ENCODE peak calls at places on chromosomes 4 and X, in ten cellular contexts. One of them, this sample, is unnamed.
A peak's percentile ranks its signal among the peaks of the same experiment; 100 is the strongest.

GRCh38 chrX:66919280-66919832 is 280.5 kb upstream of the EDA2R start:
- DNase-seq in psoas muscle: no peak
- DNase-seq in cardiac muscle cell: no peak
- DNase-seq in kidney: no peak
- DNase-seq in pancreas: no peak
- DNase-seq in CD4-positive, alpha-beta T cell: no peak
- DNase-seq in HepG2: no peak
- DNase-seq in hepatocyte: peak; percentile 16
- DNase-seq in heart right ventricle: no peak
- DNase-seq in ovary: no peak
- DNase-seq in this sample: no peak

GRCh38 chr4:185108185-185108584 is 34.9 kb upstream of the SLC25A4 start:
- DNase-seq in kidney: no peak
- DNase-seq in ovary: no peak
- DNase-seq in pancreas: no peak
- DNase-seq in cardiac muscle cell: no peak
- DNase-seq in psoas muscle: no peak
- DNase-seq in hepatocyte: no peak
- DNase-seq in HepG2: no peak
- DNase-seq in heart right ventricle: no peak
- DNase-seq in CD4-positive, alpha-beta T cell: no peak
- DNase-seq in this sample: no peak

GRCh38 chrX:151776113-151776790 is 41.7 kb downstream of the CNGA2 start:
- DNase-seq in kidney: no peak
- DNase-seq in pancreas: no peak
- DNase-seq in heart right ventricle: peak; percentile 20
- DNase-seq in ovary: no peak
- DNase-seq in cardiac muscle cell: no peak
- DNase-seq in hepatocyte: no peak
- DNase-seq in CD4-positive, alpha-beta T cell: no peak
- DNase-seq in HepG2: no peak
- DNase-seq in psoas muscle: no peak
- DNase-seq in this sample: no peak

GRCh38 chr4:101977096-101977495 is 186.6 kb downstream of the BANK1 start:
- DNase-seq in ovary: no peak
- DNase-seq in CD4-positive, alpha-beta T cell: no peak
- DNase-seq in hepatocyte: peak; percentile 70
- DNase-seq in kidney: no peak
- DNase-seq in heart right ventricle: no peak
- DNase-seq in psoas muscle: peak; percentile 20
- DNase-seq in pancreas: no peak
- DNase-seq in cardiac muscle cell: no peak
- DNase-seq in HepG2: no peak
- DNase-seq in this sample: peak; percentile 41

GRCh38 chrX:2360731-2361130 is 140.0 kb downstream of the DHRSX start:
- DNase-seq in cardiac muscle cell: no peak
- DNase-seq in HepG2: peak; percentile 8
- DNase-seq in hepatocyte: no peak
- DNase-seq in CD4-positive, alpha-beta T cell: no peak
- DNase-seq in pancreas: no peak
- DNase-seq in psoas muscle: no peak
- DNase-seq in heart right ventricle: no peak
- DNase-seq in ovary: no peak
- DNase-seq in kidney: no peak
- DNase-seq in this sample: no peak

GRCh38 chr4:53558061-53558801 is 33.1 kb downstream of the LNX1 start:
- DNase-seq in HepG2: no peak
- DNase-seq in CD4-positive, alpha-beta T cell: no peak
- DNase-seq in pancreas: no peak
- DNase-seq in hepatocyte: no peak
- DNase-seq in psoas muscle: no peak
- DNase-seq in cardiac muscle cell: no peak
- DNase-seq in ovary: no peak
- DNase-seq in heart right ventricle: no peak
- DNase-seq in kidney: no peak
- DNase-seq in this sample: peak; percentile 88

GRCh38 chr4:55444822-55445221 is 49.1 kb downstream of the TMEM165 start:
- DNase-seq in HepG2: peak; percentile 7
- DNase-seq in cardiac muscle cell: peak; percentile 23
- DNase-seq in ovary: no peak
- DNase-seq in heart right ventricle: no peak
- DNase-seq in hepatocyte: no peak
- DNase-seq in kidney: no peak
- DNase-seq in pancreas: no peak
- DNase-seq in psoas muscle: no peak
- DNase-seq in CD4-positive, alpha-beta T cell: no peak
- DNase-seq in this sample: no peak

GRCh38 chr4:145507636-145508035 is 26.0 kb downstream of the SMAD1 start:
- DNase-seq in heart right ventricle: no peak
- DNase-seq in CD4-positive, alpha-beta T cell: no peak
- DNase-seq in hepatocyte: no peak
- DNase-seq in pancreas: no peak
- DNase-seq in kidney: no peak
- DNase-seq in HepG2: peak; percentile 21
- DNase-seq in psoas muscle: no peak
- DNase-seq in ovary: no peak
- DNase-seq in cardiac muscle cell: no peak
- DNase-seq in this sample: no peak

GRCh38 chr4:110970642-110971041 is 347.8 kb upstream of the PITX2 start:
- DNase-seq in kidney: no peak
- DNase-seq in hepatocyte: peak; percentile 70
- DNase-seq in pancreas: peak; percentile 10
- DNase-seq in psoas muscle: no peak
- DNase-seq in heart right ventricle: no peak
- DNase-seq in ovary: no peak
- DNase-seq in CD4-positive, alpha-beta T cell: no peak
- DNase-seq in HepG2: peak; percentile 49
- DNase-seq in cardiac muscle cell: peak; percentile 69
- DNase-seq in this sample: no peak

GRCh38 chr4:165425629-165426028 is 46.8 kb downstream of the CPE start:
- DNase-seq in cardiac muscle cell: no peak
- DNase-seq in HepG2: no peak
- DNase-seq in pancreas: no peak
- DNase-seq in kidney: no peak
- DNase-seq in hepatocyte: no peak
- DNase-seq in heart right ventricle: no peak
- DNase-seq in psoas muscle: no peak
- DNase-seq in ovary: no peak
- DNase-seq in CD4-positive, alpha-beta T cell: no peak
- DNase-seq in this sample: no peak

GRCh38 chr4:105946771-105947170 is 51.5 kb downstream of the NPNT start:
- DNase-seq in kidney: no peak
- DNase-seq in HepG2: no peak
- DNase-seq in hepatocyte: no peak
- DNase-seq in pancreas: no peak
- DNase-seq in cardiac muscle cell: no peak
- DNase-seq in ovary: no peak
- DNase-seq in heart right ventricle: no peak
- DNase-seq in psoas muscle: no peak
- DNase-seq in CD4-positive, alpha-beta T cell: no peak
- DNase-seq in this sample: no peak

GRCh38 chr4:53908661-53909078 is 155.7 kb downstream of the CHIC2 start:
- DNase-seq in ovary: no peak
- DNase-seq in cardiac muscle cell: peak; percentile 85
- DNase-seq in CD4-positive, alpha-beta T cell: no peak
- DNase-seq in kidney: no peak
- DNase-seq in hepatocyte: peak; percentile 84
- DNase-seq in psoas muscle: no peak
- DNase-seq in heart right ventricle: peak; percentile 59
- DNase-seq in pancreas: peak; percentile 50
- DNase-seq in HepG2: peak; percentile 83
- DNase-seq in this sample: no peak

GRCh38 chr4:38013461-38014366 is 53.5 kb downstream of the PTTG2 start:
- DNase-seq in ovary: no peak
- DNase-seq in kidney: no peak
- DNase-seq in psoas muscle: peak; percentile 31
- DNase-seq in hepatocyte: no peak
- DNase-seq in HepG2: no peak
- DNase-seq in pancreas: peak; percentile 81
- DNase-seq in heart right ventricle: peak; percentile 67
- DNase-seq in CD4-positive, alpha-beta T cell: no peak
- DNase-seq in cardiac muscle cell: no peak
- DNase-seq in this sample: no peak

GRCh38 chr4:38424171-38424871 is 239.7 kb upstream of the KLF3 start:
- DNase-seq in pancreas: peak; percentile 22
- DNase-seq in heart right ventricle: peak; percentile 10
- DNase-seq in ovary: no peak
- DNase-seq in CD4-positive, alpha-beta T cell: no peak
- DNase-seq in HepG2: peak; percentile 93
- DNase-seq in cardiac muscle cell: peak; percentile 58
- DNase-seq in hepatocyte: peak; percentile 48
- DNase-seq in kidney: peak; percentile 70
- DNase-seq in psoas muscle: no peak
- DNase-seq in this sample: no peak

GRCh38 chr4:33878710-33879109 is 2365.6 kb downstream of the ARAP2 start:
- DNase-seq in CD4-positive, alpha-beta T cell: no peak
- DNase-seq in psoas muscle: no peak
- DNase-seq in cardiac muscle cell: no peak
- DNase-seq in kidney: no peak
- DNase-seq in pancreas: no peak
- DNase-seq in HepG2: no peak
- DNase-seq in heart right ventricle: no peak
- DNase-seq in ovary: no peak
- DNase-seq in hepatocyte: no peak
- DNase-seq in this sample: no peak

GRCh38 chrX:10350991-10351390 is 194.2 kb downstream of the CLCN4 start:
- DNase-seq in pancreas: no peak
- DNase-seq in CD4-positive, alpha-beta T cell: no peak
- DNase-seq in HepG2: no peak
- DNase-seq in kidney: no peak
- DNase-seq in heart right ventricle: no peak
- DNase-seq in cardiac muscle cell: no peak
- DNase-seq in psoas muscle: no peak
- DNase-seq in ovary: no peak
- DNase-seq in hepatocyte: no peak
- DNase-seq in this sample: no peak

GRCh38 chr4:57193996-57194675 is 84.0 kb upstream of the IGFBP7 start:
- DNase-seq in heart right ventricle: no peak
- DNase-seq in pancreas: no peak
- DNase-seq in HepG2: no peak
- DNase-seq in cardiac muscle cell: no peak
- DNase-seq in CD4-positive, alpha-beta T cell: no peak
- DNase-seq in kidney: peak; percentile 72
- DNase-seq in psoas muscle: no peak
- DNase-seq in ovary: no peak
- DNase-seq in hepatocyte: no peak
- DNase-seq in this sample: no peak
- TF ChIP-seq CTCF in heart right ventricle: no peak
- TF ChIP-seq CTCF in pancreas: no peak
- TF ChIP-seq CTCF in HepG2: no peak
- TF ChIP-seq CTCF in cardiac muscle cell: peak; percentile 38
- TF ChIP-seq CTCF in CD4-positive, alpha-beta T cell: no peak
- TF ChIP-seq CTCF in kidney: no peak
- TF ChIP-seq CTCF in psoas muscle: no peak
- TF ChIP-seq CTCF in ovary: no peak
- TF ChIP-seq CTCF in hepatocyte: no peak
- TF ChIP-seq CTCF in this sample: no peak

DNA sequence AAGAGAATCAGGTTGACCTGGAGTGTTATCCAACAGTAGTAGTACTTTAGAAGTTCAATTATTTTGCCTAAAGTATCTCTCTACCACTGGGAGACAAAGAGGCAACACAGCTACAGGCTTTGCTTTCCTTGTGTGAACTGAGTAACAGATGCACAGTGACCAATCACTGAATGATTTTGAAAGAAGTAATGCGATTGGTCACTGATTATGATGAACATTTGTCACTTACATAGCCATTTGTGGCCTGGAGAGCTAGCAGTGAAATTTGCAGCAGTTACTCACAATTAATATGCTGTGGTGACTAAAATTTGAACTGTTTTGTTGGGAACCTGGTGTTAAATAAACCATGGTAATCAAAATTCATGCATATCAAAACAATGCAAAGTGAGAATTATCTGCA is 508.7 kb upstream of the DIPK2B start:
- DNase-seq in heart right ventricle: no peak
- DNase-seq in cardiac muscle cell: no peak
- DNase-seq in hepatocyte: no peak
- DNase-seq in HepG2: no peak
- DNase-seq in CD4-positive, alpha-beta T cell: no peak
- DNase-seq in pancreas: no peak
- DNase-seq in kidney: no peak
- DNase-seq in ovary: no peak
- DNase-seq in psoas muscle: no peak
- DNase-seq in this sample: no peak
- H3K27ac ChIP-seq in heart right ventricle: no peak overlapping the region
- H3K27ac ChIP-seq in cardiac muscle cell: no peak overlapping the region
- H3K27ac ChIP-seq in hepatocyte: no peak overlapping the region
- H3K27ac ChIP-seq in HepG2: no peak overlapping the region
- H3K27ac ChIP-seq in CD4-positive, alpha-beta T cell: no peak overlapping the region
- H3K27ac ChIP-seq in pancreas: no peak overlapping the region
- H3K27ac ChIP-seq in kidney: no peak overlapping the region
- H3K27ac ChIP-seq in ovary: no peak overlapping the region
- H3K27ac ChIP-seq in psoas muscle: no peak overlapping the region
- H3K27ac ChIP-seq in this sample: no peak overlapping the region

DNA sequence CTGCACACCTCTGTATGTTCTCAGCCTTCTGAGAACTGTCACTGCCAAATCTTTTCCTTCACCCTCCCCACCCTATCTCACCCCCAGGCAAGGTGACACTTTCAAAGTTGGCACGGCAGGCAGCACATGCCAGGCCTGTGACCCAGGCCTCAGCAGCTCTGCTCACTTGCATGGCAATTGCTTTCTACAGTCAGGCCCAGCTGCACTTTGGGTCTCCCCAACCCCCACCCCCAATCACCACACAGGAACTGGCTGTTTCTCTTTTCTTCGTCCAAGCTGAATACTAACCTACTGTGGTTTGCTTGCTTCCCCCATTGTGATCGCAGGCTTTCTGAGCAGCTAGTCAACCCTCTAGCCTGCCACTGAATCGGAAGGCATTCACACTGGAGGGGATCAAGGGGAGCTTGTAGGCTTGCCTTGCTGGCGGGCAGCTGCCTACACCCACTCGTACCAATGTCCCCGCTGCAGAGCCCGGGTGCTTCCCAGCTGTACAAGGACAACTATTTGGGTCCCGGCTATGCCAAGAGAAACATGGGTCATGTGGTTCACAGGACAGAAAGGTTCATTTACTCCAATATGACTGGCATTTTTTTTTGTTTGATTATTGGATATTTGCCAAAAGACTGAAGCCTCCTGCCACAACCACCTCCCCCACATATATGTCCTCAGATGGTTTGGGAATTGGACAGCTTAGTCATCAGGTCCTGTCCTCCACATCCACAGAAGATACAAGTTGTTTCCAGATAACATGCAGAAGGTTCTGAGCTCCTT is 28.1 kb downstream of the SLC25A43 start:
- DNase-seq in pancreas: no peak
- DNase-seq in cardiac muscle cell: no peak
- DNase-seq in HepG2: no peak
- DNase-seq in hepatocyte: no peak
- DNase-seq in CD4-positive, alpha-beta T cell: peak; percentile 1
- DNase-seq in psoas muscle: no peak
- DNase-seq in heart right ventricle: peak; percentile 23
- DNase-seq in ovary: no peak
- DNase-seq in kidney: no peak
- DNase-seq in this sample: no peak
- TF ChIP-seq CTCF in pancreas: no peak
- TF ChIP-seq CTCF in cardiac muscle cell: no peak
- TF ChIP-seq CTCF in HepG2: no peak
- TF ChIP-seq CTCF in hepatocyte: no peak
- TF ChIP-seq CTCF in CD4-positive, alpha-beta T cell: no peak
- TF ChIP-seq CTCF in psoas muscle: no peak
- TF ChIP-seq CTCF in heart right ventricle: no peak
- TF ChIP-seq CTCF in ovary: no peak
- TF ChIP-seq CTCF in kidney: no peak
- TF ChIP-seq CTCF in this sample: no peak

GRCh38 chrX:109740076-109740809 is 7.2 kb upstream of the ACSL4 start:
- DNase-seq in pancreas: no peak
- DNase-seq in cardiac muscle cell: no peak
- DNase-seq in psoas muscle: no peak
- DNase-seq in kidney: no peak
- DNase-seq in ovary: no peak
- DNase-seq in CD4-positive, alpha-beta T cell: no peak
- DNase-seq in HepG2: peak; percentile 95
- DNase-seq in heart right ventricle: no peak
- DNase-seq in hepatocyte: peak; percentile 30
- DNase-seq in this sample: no peak
- H3K27ac ChIP-seq in pancreas: no peak overlapping the region
- H3K27ac ChIP-seq in cardiac muscle cell: no peak overlapping the region
- H3K27ac ChIP-seq in psoas muscle: no peak overlapping the region
- H3K27ac ChIP-seq in kidney: no peak overlapping the region
- H3K27ac ChIP-seq in ovary: no peak overlapping the region
- H3K27ac ChIP-seq in CD4-positive, alpha-beta T cell: no peak overlapping the region
- H3K27ac ChIP-seq in HepG2: peak overlapping the region; percentile 93
- H3K27ac ChIP-seq in heart right ventricle: no peak overlapping the region
- H3K27ac ChIP-seq in hepatocyte: no peak overlapping the region
- H3K27ac ChIP-seq in this sample: no peak overlapping the region